ENCODE peak calls at places on chromosomes 7 and 10, in four cellular contexts. F is adrenal gland; H is left colon; J is stimulated activated CD4-positive, alpha-beta T cell treated with anti-CD3 and anti-CD28 coated beads, Interleukin-1b, Interleukin-23, amount 100 ng/mL, for 24 hours. E is an unnamed sample.

GRCh38 chr7:87590578-87590977 is 10.1 kb downstream of the ABCB1 start:
- DNase-seq in J (no peak), F (no peak), H (no peak), E (no peak)

GRCh38 chr7:109696723-109697122 is 1127.0 kb downstream of the DNAJB9 start:
- DNase-seq in J (no peak), F (no peak), H (no peak), E (no peak)

GRCh38 chr10:92857904-92858514 is 9.7 kb downstream of the EXOC6 start:
- DNase-seq in H (no peak), F (no peak), J (no peak), E (no peak)

GRCh38 chr10:49837685-49838084 is 75.6 kb upstream of the OGDHL start:
- DNase-seq in J (no peak), H (no peak), F (no peak), E (no peak)

GRCh38 chr7:18426564-18427226 is 68.9 kb upstream of the HDAC9 start:
- DNase-seq in H (no peak), J (no peak), F (no peak), E (no peak)

GRCh38 chr10:61795551-61795950 is 105.9 kb upstream of the ARID5B start:
- DNase-seq in J (no peak), F (no peak), H (no peak), E (no peak)

GRCh38 chr10:26156019-26156418 is 60.6 kb upstream of the GAD2 start:
- DNase-seq in H (no peak), F (no peak), J (no peak), E (no peak)

GRCh38 chr7:194257-194995 is 2.1 kb downstream of the FAM20C start:
- DNase-seq in F (no peak), J (no peak), H (no peak), E (peak)

GRCh38 chr10:95308389-95309302 is 17.8 kb upstream of the PDLIM1 start:
- DNase-seq in H (peak), F (peak), J (no peak), E (peak)

GRCh38 chr7:150363872-150364271 is 4.8 kb upstream of the REPIN1 start:
- DNase-seq in J (no peak), H (peak), F (no peak), E (no peak)

GRCh38 chr10:16437540-16437894 is 707 bp downstream of the PTER start:
- DNase-seq in H (no peak), J (no peak), F (no peak), E (no peak)

GRCh38 chr10:132518572-132519381 is 18.8 kb upstream of the INPP5A start:
- DNase-seq in F (peak), H (peak), J (no peak), E (peak)

GRCh38 chr7:92460510-92460909 is 13.2 kb downstream of the GATAD1 start:
- DNase-seq in J (no peak), F (no peak), H (no peak), E (no peak)

GRCh38 chr10:99958287-99958686 is 51.5 kb downstream of the DNMBP start:
- DNase-seq in H (no peak), J (no peak), F (no peak), E (no peak)

GRCh38 chr7:101017099-101017777 is 2.6 kb upstream of the MUC17 start:
- DNase-seq in H (peak), J (peak), F (peak), E (peak)

GRCh38 chr10:78199759-78200158 is 166.1 kb downstream of the RPS24 start:
- DNase-seq in F (no peak), H (no peak), J (no peak), E (peak)

GRCh38 chr7:70093496-70093895 is 495.2 kb downstream of the AUTS2 start:
- DNase-seq in F (peak), H (no peak), J (no peak), E (peak)

GRCh38 chr7:39589323-39590111 is 23.3 kb downstream of the YAE1 start:
- DNase-seq in J (peak), F (peak), H (no peak), E (no peak)

GRCh38 chr7:30285067-30285530 is 702 bp downstream of the ZNRF2 start:
- DNase-seq in J (peak), F (peak), H (no peak), E (peak)

GRCh38 chr10:51503378-51503777 is 196.0 kb downstream of the CSTF2T start:
- DNase-seq in J (no peak), H (no peak), F (no peak), E (no peak)

GRCh38 chr10:110036640-110037039 is 28.9 kb downstream of the ADD3 start:
- DNase-seq in J (no peak), F (no peak), H (no peak), E (no peak)

E was measured in body of pancreas.